ENCODE peak calls at places on chromosomes 12 and 14, in eight cellular contexts. Q is upper lobe of right lung, X is thoracic aorta, K is brain microvascular endothelial cell, L is GM23338, F is HCT116, B is bronchial epithelial cell, Y is tibial nerve. C is an unnamed sample.

GRCh38 chr12:132955094-132955932 is 793 bp downstream of the ZNF605 start:
- DNase-seq in Q (peak), X (no peak), K (peak), L (peak), F (no peak), B (peak), Y (peak), C (peak)

GRCh38 chr12:130280226-130280625 is 57.5 kb upstream of the PIWIL1 start:
- DNase-seq in Q (no peak), X (no peak), K (peak), L (no peak), F (no peak), B (peak), Y (no peak), C (peak)

GRCh38 chr14:55336691-55337090 is 65.5 kb downstream of the FBXO34 start:
- DNase-seq in Q (no peak), X (no peak), K (no peak), L (no peak), F (no peak), B (no peak), Y (no peak), C (no peak)

GRCh38 chr14:72063761-72064282 is 131.6 kb downstream of the RGS6 start:
- DNase-seq in Q (no peak), X (no peak), K (no peak), L (no peak), F (no peak), B (no peak), Y (no peak), C (no peak)

GRCh38 chr14:84825481-84825880 is 704.5 kb upstream of the FLRT2 start:
- DNase-seq in Q (no peak), X (no peak), K (peak), L (no peak), F (no peak), B (peak), Y (no peak), C (peak)

GRCh38 chr14:61599959-61600358 is 95.4 kb upstream of the HIF1A start:
- DNase-seq in Q (no peak), X (no peak), K (no peak), L (no peak), F (no peak), B (no peak), Y (no peak), C (no peak)

GRCh38 chr12:18955594-18955993 is 173.9 kb upstream of the PLEKHA5 start:
- DNase-seq in Q (no peak), X (no peak), K (peak), L (no peak), F (no peak), B (peak), Y (no peak), C (peak)

GRCh38 chr14:72810201-72810600 is 83.7 kb downstream of the DPF3 start:
- DNase-seq in Q (no peak), X (no peak), K (no peak), L (no peak), F (no peak), B (peak), Y (no peak), C (no peak)

GRCh38 chr12:85765443-85765842 is 70.8 kb downstream of the RASSF9 start:
- DNase-seq in Q (no peak), X (no peak), K (no peak), L (no peak), F (no peak), B (peak), Y (no peak), C (no peak)

GRCh38 chr14:75450381-75451276 is 22.8 kb downstream of the JDP2 start:
- DNase-seq in Q (no peak), X (no peak), K (no peak), L (no peak), F (no peak), B (peak), Y (no peak), C (no peak)

GRCh38 chr14:32372154-32372553 is 43.1 kb downstream of the AKAP6 start:
- DNase-seq in Q (no peak), X (no peak), K (peak), L (no peak), F (no peak), B (peak), Y (no peak), C (peak)

GRCh38 chr12:54173066-54173726 is 15.6 kb downstream of the SMUG1 start:
- DNase-seq in Q (no peak), X (no peak), K (no peak), L (peak), F (no peak), B (no peak), Y (peak), C (peak)

GRCh38 chr12:77682488-77682887 is 148.2 kb upstream of the NAV3 start:
- DNase-seq in Q (no peak), X (no peak), K (no peak), L (no peak), F (no peak), B (no peak), Y (no peak), C (no peak)

GRCh38 chr12:14262771-14263511 is 102.5 kb upstream of the ATF7IP start:
- DNase-seq in Q (no peak), X (no peak), K (no peak), L (no peak), F (no peak), B (peak), Y (no peak), C (no peak)

GRCh38 chr12:67590122-67590795 is 58.3 kb upstream of the DYRK2 start:
- DNase-seq in Q (no peak), X (no peak), K (no peak), L (no peak), F (no peak), B (no peak), Y (no peak), C (no peak)

GRCh38 chr14:89258728-89259273 is 158.2 kb downstream of the FOXN3 start:
- DNase-seq in Q (no peak), X (no peak), K (no peak), L (no peak), F (no peak), B (no peak), Y (no peak), C (no peak)

GRCh38 chr12:45701296-45701695 is 28.2 kb upstream of the ARID2 start:
- DNase-seq in Q (no peak), X (no peak), K (no peak), L (no peak), F (no peak), B (no peak), Y (no peak), C (no peak)
- H3K4me3 ChIP-seq in Q (no peak), X (no peak), K (no peak), L (no peak), F (no peak), B (no peak), Y (no peak), C (no peak)

GRCh38 chr14:38210587-38211257 is 3.0 kb downstream of the SSTR1 start:
- DNase-seq in Q (peak), X (no peak), K (no peak), L (peak), F (no peak), B (no peak), Y (no peak), C (peak)

GRCh38 chr14:38209572-38210159 is 2.0 kb downstream of the SSTR1 start:
- DNase-seq in Q (no peak), X (no peak), K (no peak), L (peak), F (no peak), B (no peak), Y (no peak), C (peak)

GRCh38 chr14:38212996-38213395 is 5.3 kb downstream of the SSTR1 start:
- DNase-seq in Q (no peak), X (no peak), K (no peak), L (no peak), F (no peak), B (no peak), Y (no peak), C (peak)

GRCh38 chr14:38210168-38210567 is 2.5 kb downstream of the SSTR1 start:
- DNase-seq in Q (no peak), X (no peak), K (no peak), L (peak), F (no peak), B (peak), Y (no peak), C (peak)

DNA sequence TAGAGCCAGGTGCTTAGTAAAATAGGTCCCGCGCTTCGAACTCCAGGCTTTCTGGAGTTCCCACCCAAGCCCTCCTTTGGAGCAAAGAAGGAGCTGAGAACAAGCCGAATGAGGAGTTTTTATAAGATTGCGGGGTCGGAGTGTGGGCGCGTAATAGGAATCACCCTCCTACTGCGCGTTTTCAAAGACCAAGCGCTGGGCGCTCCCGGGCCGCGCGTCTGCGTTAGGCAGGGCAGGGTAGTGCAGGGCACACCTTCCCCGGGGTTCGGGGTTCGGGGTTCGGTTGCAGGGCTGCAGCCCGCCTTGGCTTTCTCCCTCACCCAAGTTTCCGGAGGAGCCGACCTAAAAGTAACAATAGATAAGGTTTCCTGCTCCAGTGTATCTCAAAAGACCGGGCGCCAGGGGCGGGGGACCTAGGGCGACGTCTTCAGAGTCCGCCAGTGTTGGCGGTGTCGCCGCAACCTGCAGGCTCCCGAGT is 3.6 kb downstream of the SSTR1 start:
- DNase-seq in Q (no peak), X (no peak), K (no peak), L (peak), F (no peak), B (no peak), Y (no peak), C (no peak)
- TF ChIP-seq CTCF in Q (no peak), X (no peak), K (no peak), L (no peak), F (no peak), B (no peak), Y (no peak), C (no peak)

GRCh38 chr14:92386165-92386564 is 63.2 kb downstream of the SLC24A4 start:
- DNase-seq in Q (no peak), X (no peak), K (no peak), L (no peak), F (no peak), B (no peak), Y (no peak), C (no peak)

GRCh38 chr14:92386637-92387036 is 63.7 kb downstream of the SLC24A4 start:
- DNase-seq in Q (no peak), X (no peak), K (no peak), L (no peak), F (no peak), B (no peak), Y (no peak), C (no peak)

GRCh38 chr14:92387610-92388009 is 64.6 kb downstream of the SLC24A4 start:
- DNase-seq in Q (no peak), X (no peak), K (no peak), L (no peak), F (no peak), B (no peak), Y (no peak), C (no peak)

GRCh38 chr14:92384461-92385133 is 61.6 kb downstream of the SLC24A4 start:
- DNase-seq in Q (no peak), X (no peak), K (no peak), L (no peak), F (no peak), B (no peak), Y (no peak), C (no peak)

GRCh38 chr14:92385561-92385960 is 62.6 kb downstream of the SLC24A4 start:
- DNase-seq in Q (no peak), X (no peak), K (no peak), L (no peak), F (no peak), B (no peak), Y (no peak), C (no peak)
- H3K4me3 ChIP-seq in Q (no peak), X (no peak), K (no peak), L (no peak), F (no peak), B (no peak), Y (no peak), C (no peak)

GRCh38 chr14:104157303-104157928 is 19.0 kb downstream of the KIF26A start:
- DNase-seq in Q (no peak), X (no peak), K (no peak), L (no peak), F (no peak), B (no peak), Y (no peak), C (no peak)
- TF ChIP-seq CTCF in Q (no peak), X (no peak), K (peak), L (peak), F (no peak), B (no peak), Y (no peak), C (no peak)

GRCh38 chr12:65895759-65896656 is 71.7 kb downstream of the HMGA2 start:
- DNase-seq in Q (no peak), X (no peak), K (no peak), L (peak), F (peak), B (no peak), Y (no peak), C (no peak)
- H3K4me3 ChIP-seq in Q (no peak), X (no peak), K (no peak), L (peak), F (no peak), B (no peak), Y (peak), C (no peak)

GRCh38 chr14:41782488-41782887 is 175.8 kb downstream of the LRFN5 start:
- DNase-seq in Q (no peak), X (no peak), K (no peak), L (no peak), F (no peak), B (no peak), Y (no peak), C (no peak)

GRCh38 chr14:41783403-41783802 is 176.7 kb downstream of the LRFN5 start:
- DNase-seq in Q (no peak), X (no peak), K (no peak), L (no peak), F (no peak), B (no peak), Y (no peak), C (no peak)

DNA sequence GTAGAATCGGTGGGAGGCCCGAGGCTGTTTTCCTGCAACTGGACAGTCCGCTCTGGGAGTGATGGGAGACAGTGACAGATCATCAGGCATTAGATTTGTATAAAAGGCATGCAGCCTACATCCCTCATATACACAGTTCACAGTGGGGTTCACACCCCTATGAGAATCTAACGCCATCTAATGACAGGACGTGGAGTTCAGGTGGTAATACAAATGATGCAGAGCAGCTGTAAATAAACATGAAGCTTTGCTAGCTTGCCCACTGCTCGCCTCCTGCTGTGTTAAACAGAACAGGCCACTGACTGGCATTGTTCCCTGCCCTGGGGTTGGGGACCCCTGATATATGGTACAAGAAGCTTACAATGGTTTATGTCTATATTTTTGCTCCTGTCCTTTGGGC is 179.0 kb downstream of the LRFN5 start:
- DNase-seq in Q (no peak), X (no peak), K (no peak), L (peak), F (no peak), B (no peak), Y (no peak), C (no peak)
- TF ChIP-seq CTCF in Q (no peak), X (no peak), K (no peak), L (no peak), F (no peak), B (no peak), Y (no peak), C (no peak)

GRCh38 chr12:5478081-5478706 is 46.3 kb downstream of the NTF3 start:
- DNase-seq in Q (no peak), X (no peak), K (no peak), L (no peak), F (no peak), B (no peak), Y (no peak), C (no peak)

GRCh38 chr12:5480218-5480952 is 48.5 kb downstream of the NTF3 start:
- DNase-seq in Q (no peak), X (no peak), K (no peak), L (peak), F (no peak), B (no peak), Y (no peak), C (peak)

GRCh38 chr12:5479761-5480160 is 47.9 kb downstream of the NTF3 start:
- DNase-seq in Q (no peak), X (no peak), K (no peak), L (peak), F (no peak), B (no peak), Y (no peak), C (no peak)

GRCh38 chr12:5473076-5473475 is 41.2 kb downstream of the NTF3 start:
- DNase-seq in Q (no peak), X (no peak), K (no peak), L (no peak), F (no peak), B (peak), Y (no peak), C (peak)

GRCh38 chr12:5476356-5476755 is 44.4 kb downstream of the NTF3 start:
- DNase-seq in Q (no peak), X (no peak), K (no peak), L (no peak), F (no peak), B (no peak), Y (no peak), C (no peak)
- H3K4me3 ChIP-seq in Q (no peak), X (no peak), K (no peak), L (no peak), F (no peak), B (no peak), Y (no peak), C (no peak)

DNA sequence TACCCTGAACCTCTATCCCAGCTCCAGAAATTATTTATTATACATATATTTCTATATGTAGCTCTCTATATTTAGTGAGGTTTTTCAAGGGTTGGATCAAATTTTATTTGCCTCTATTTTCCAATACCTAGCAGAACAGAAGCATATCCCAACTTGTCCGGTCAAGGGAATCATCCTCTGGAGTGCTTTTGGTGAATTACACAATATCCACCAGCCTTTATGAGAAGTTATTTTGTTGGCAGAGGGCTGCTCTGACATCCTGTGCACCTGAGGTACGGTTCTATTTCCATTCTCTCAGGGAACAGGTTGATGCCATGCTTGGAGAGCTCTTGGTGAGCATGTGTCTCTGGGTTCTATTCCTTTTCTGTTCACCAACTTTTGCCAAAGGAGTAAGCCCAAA is 1056.4 kb downstream of the GALC start:
- DNase-seq in Q (no peak), X (no peak), K (no peak), L (no peak), F (no peak), B (no peak), Y (no peak), C (no peak)
- TF ChIP-seq CTCF in Q (no peak), X (no peak), K (no peak), L (no peak), F (no peak), B (no peak), Y (no peak), C (no peak)

DNA sequence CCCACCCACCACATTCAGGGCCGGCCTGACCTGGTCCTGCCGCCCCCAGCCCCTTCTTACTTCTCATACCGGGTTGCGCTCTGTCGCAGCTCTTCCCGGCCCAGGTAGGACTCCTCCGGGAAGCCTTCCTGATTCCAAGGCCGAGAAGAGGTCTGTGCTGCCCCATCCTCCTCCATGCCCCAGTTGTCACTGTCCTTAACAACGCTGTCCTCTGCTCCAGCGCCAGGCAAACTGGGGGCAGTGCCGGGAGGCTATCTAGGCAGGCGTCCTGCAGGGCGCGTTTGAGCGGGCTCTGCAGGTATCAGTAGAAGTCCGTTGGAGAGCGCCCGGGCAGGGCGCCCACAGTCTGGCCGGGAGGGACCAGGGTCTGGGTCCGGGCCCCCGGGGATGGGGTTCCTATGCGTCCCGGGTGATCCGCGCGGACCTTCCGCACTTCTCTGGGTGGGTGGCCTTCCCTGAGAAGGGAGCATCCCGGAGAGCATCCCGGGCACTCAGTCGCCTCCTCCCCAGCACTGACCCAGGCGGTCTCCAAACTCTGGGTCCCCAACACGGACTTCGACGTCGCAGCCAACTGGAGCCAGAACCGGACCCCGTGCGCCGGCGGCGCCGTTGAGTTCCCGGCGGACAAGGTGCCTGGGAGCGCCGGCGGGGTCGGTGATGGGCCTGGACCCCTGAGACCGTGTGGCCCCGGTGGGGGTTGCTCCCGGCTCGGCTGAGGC is 897 bp downstream of the AMN start:
- DNase-seq in Q (no peak), X (no peak), K (no peak), L (peak), F (no peak), B (no peak), Y (no peak), C (no peak)
- H3K4me3 ChIP-seq in Q (peak), X (peak), K (peak), L (peak), F (no peak), B (peak), Y (peak), C (peak)

DNA sequence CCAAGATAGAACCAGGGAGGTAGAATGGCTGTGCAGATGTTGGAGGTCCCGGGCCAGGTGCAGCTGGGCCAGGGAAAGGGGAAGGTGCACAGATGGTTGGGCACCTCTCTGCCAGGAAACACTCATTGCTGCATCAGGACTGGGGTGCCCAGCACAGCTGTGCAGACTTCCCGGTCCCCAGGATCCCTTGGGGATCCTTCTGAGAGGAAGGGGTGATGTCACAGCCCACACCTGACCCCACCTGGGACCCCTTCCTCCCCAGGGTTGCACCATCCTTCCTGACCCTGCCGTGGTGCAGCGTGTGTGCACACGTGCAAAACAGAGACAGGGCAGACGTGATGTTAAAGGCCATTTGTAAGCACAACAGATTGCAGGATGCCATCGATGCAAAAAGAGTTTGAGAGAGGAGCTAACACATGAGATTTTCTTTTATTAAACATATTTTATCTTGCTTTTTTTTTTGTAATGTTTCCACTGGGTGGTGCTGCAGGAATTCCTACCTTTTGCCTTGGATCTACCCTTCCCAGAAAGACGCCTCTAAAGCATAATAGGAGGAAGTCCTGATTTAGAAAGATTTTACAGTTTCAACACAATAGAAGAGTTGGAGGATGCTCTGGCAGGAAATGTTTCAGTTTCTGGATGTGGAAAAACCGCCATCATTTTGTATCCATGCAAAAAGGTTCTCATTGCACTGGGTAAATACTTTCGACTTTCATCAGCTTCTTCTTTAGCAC is 14.8 kb downstream of the ELK3 start:
- DNase-seq in Q (no peak), X (no peak), K (no peak), L (no peak), F (no peak), B (no peak), Y (no peak), C (no peak)
- TF ChIP-seq CTCF in Q (no peak), X (no peak), K (peak), L (no peak), F (no peak), B (no peak), Y (no peak), C (peak)

C was measured in AG10803.